ENCODE peak calls at places on chromosomes 6 and 20, in nine cellular contexts. V is astrocyte, P is neural progenitor cell, J is Karpas-422, Y is HepG2, A is PC-3, U is mammary epithelial cell, F is OCI-LY7, S is trophoblast cell. M is an unnamed sample.

GRCh38 chr6:3750324-3751018 is 1.0 kb downstream of the PXDC1 start:
- DNase-seq in V (peak; percentile 60), P (peak; percentile 62), J (no peak), Y (peak; percentile 62), A (peak; percentile 57), U (peak; percentile 71), F (no peak), S (peak; percentile 72), M (no peak)

GRCh38 chr20:17863577-17864292 is 104.9 kb downstream of the SNX5 start:
- DNase-seq in V (peak; percentile 27), P (no peak), J (no peak), Y (peak; percentile 100), A (no peak), U (no peak), F (no peak), S (no peak), M (no peak)

GRCh38 chr20:6008254-6008653 is 45.6 kb downstream of the LRRN4 start:
- DNase-seq in V (peak; percentile 85), P (peak; percentile 16), J (no peak), Y (peak; percentile 86), A (peak; percentile 92), U (peak; percentile 96), F (no peak), S (peak; percentile 92), M (peak; percentile 30)

GRCh38 chr6:166112580-166112979 is 55.1 kb downstream of the TBXT start:
- DNase-seq in V (peak; percentile 88), P (no peak), J (no peak), Y (peak; percentile 15), A (peak; percentile 71), U (no peak), F (no peak), S (peak; percentile 94), M (no peak)

GRCh38 chr20:20463933-20464374 is 96.0 kb downstream of the INSM1 start:
- DNase-seq in V (peak; percentile 68), P (peak; percentile 92), J (peak; percentile 77), Y (no peak), A (no peak), U (no peak), F (peak; percentile 50), S (no peak), M (no peak)

GRCh38 chr6:8703059-8703458 is 267.7 kb upstream of the SLC35B3 start:
- DNase-seq in V (no peak), P (no peak), J (no peak), Y (no peak), A (no peak), U (no peak), F (no peak), S (no peak), M (no peak)

GRCh38 chr6:17865798-17866725 is 121.4 kb downstream of the KIF13A start:
- DNase-seq in V (peak; percentile 98), P (no peak), J (no peak), Y (peak; percentile 53), A (peak; percentile 98), U (peak; percentile 99), F (no peak), S (peak; percentile 98), M (peak; percentile 99)

GRCh38 chr6:167793421-167793820 is 33.3 kb upstream of the AFDN start:
- DNase-seq in V (no peak), P (no peak), J (no peak), Y (no peak), A (no peak), U (no peak), F (no peak), S (peak; percentile 56), M (no peak)

GRCh38 chr6:55822815-55823214 is 52.6 kb downstream of the BMP5 start:
- DNase-seq in V (peak; percentile 59), P (no peak), J (no peak), Y (no peak), A (no peak), U (peak; percentile 54), F (no peak), S (no peak), M (no peak)

GRCh38 chr6:156866181-156866862 is 89.1 kb downstream of the ARID1B start:
- DNase-seq in V (peak; percentile 67), P (no peak), J (peak; percentile 59), Y (no peak), A (peak; percentile 61), U (peak; percentile 26), F (peak; percentile 38), S (no peak), M (no peak)

GRCh38 chr6:155521719-155522118 is 66.1 kb upstream of the NOX3 start:
- DNase-seq in V (peak; percentile 6), P (no peak), J (no peak), Y (no peak), A (peak; percentile 40), U (peak; percentile 35), F (no peak), S (no peak), M (no peak)

GRCh38 chr20:57711826-57712225 is 2.0 kb upstream of the PMEPA1 start:
- DNase-seq in V (no peak), P (no peak), J (no peak), Y (no peak), A (no peak), U (no peak), F (no peak), S (peak; percentile 53), M (no peak)

GRCh38 chr6:7658543-7658942 is 67.4 kb upstream of the BMP6 start:
- DNase-seq in V (no peak), P (no peak), J (no peak), Y (no peak), A (no peak), U (no peak), F (no peak), S (no peak), M (no peak)

GRCh38 chr6:158060447-158061360 is 79.0 kb downstream of the SYNJ2 start:
- DNase-seq in V (peak; percentile 96), P (no peak), J (no peak), Y (no peak), A (peak; percentile 93), U (peak; percentile 82), F (no peak), S (peak; percentile 94), M (peak; percentile 54)

GRCh38 chr6:167760979-167761793 is 65.5 kb upstream of the AFDN start:
- DNase-seq in V (peak; percentile 28), P (no peak), J (no peak), Y (peak; percentile 85), A (no peak), U (no peak), F (no peak), S (peak; percentile 69), M (no peak)

GRCh38 chr20:7770578-7770977 is 169.7 kb downstream of the HAO1 start:
- DNase-seq in V (peak; percentile 18), P (no peak), J (no peak), Y (no peak), A (peak; percentile 73), U (peak; percentile 63), F (peak; percentile 97), S (no peak), M (no peak)

GRCh38 chr20:41170386-41171105 is 33.2 kb downstream of the PLCG1 start:
- DNase-seq in V (no peak), P (no peak), J (no peak), Y (no peak), A (no peak), U (no peak), F (no peak), S (no peak), M (no peak)

GRCh38 chr20:63226020-63226943 is 9.4 kb upstream of the BIRC7 start:
- DNase-seq in V (no peak), P (no peak), J (no peak), Y (no peak), A (no peak), U (no peak), F (no peak), S (peak; percentile 75), M (no peak)
- H3K27ac ChIP-seq in V (no peak overlapping the region), P (no peak overlapping the region), J (no peak overlapping the region), Y (no peak overlapping the region), A (no peak overlapping the region), U (no peak overlapping the region), F (no peak overlapping the region), S (peak overlapping the region; percentile 91), M (no peak overlapping the region)

DNA sequence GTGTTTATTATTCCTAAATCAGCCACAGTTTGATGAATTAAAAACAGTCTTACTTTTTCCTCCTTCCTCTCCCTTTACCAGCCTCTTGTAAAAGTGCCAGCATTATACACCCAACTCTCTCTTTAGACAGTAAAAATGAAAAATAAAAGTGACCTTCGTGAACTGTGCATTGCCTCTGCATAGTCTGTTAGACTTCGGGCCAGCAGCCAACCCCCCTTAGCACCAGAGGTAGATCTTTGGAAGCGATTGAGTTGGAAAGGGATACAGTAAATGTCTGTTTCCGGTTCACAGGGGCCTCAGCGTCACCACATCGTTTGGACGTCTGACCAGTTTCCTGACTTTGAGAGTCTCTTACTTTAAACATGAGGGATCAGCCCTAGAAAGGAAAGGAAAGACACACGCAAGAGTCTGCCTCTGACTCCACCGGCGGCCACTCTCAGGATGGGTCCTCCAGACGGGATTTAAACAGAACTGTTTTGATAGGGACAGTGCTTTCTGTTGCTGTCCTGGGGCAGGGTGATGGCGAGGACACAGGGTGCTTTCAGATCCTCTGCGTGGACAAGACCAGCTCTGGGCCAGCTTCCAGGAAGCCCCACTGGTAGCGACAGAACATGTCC is 206.6 kb upstream of the PREP start:
- DNase-seq in V (peak; percentile 84), P (no peak), J (no peak), Y (no peak), A (peak; percentile 71), U (no peak), F (no peak), S (no peak), M (no peak)
- H2AFZ ChIP-seq in V (peak overlapping the region; percentile 65), P (peak overlapping the region; percentile 12), J (no peak overlapping the region), Y (no peak overlapping the region), A (peak overlapping the region; percentile 73), U (peak overlapping the region; percentile 98), F (no peak overlapping the region), S (peak overlapping the region; percentile 45), M (no peak overlapping the region)

GRCh38 chr6:48206091-48206490 is 95.1 kb upstream of the PTCHD4 start:
- DNase-seq in V (no peak), P (no peak), J (no peak), Y (no peak), A (no peak), U (no peak), F (no peak), S (no peak), M (no peak)

GRCh38 chr6:48199502-48199901 is 88.5 kb upstream of the PTCHD4 start:
- DNase-seq in V (no peak), P (no peak), J (no peak), Y (peak; percentile 49), A (no peak), U (no peak), F (no peak), S (no peak), M (no peak)

DNA sequence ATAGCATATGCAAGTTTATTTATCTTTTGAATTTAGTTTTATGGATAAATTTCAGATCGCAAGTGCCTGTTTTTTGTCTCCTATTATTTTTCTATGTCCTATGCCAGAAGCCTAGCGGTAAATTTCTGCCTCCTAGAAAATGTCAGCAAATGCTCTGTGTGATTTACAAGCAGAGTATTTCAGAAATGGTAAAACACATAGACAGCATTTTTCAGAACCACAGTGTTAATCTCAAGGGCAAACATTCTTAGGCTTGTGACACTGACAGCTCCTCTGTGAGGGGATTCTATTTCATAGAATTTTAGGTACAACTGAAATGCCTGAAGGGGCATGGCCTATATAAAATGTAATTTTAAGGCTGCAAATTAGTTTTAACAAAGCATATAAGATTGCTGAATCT is 89.9 kb upstream of the PTCHD4 start:
- DNase-seq in V (peak; percentile 2), P (no peak), J (no peak), Y (peak; percentile 18), A (no peak), U (no peak), F (no peak), S (peak; percentile 7), M (no peak)
- H3K79me2 ChIP-seq in V (no peaks in the 10 kb centered on the region), P (no peaks in the 10 kb centered on the region), J (no peaks in the 10 kb centered on the region), Y (no peaks in the 10 kb centered on the region), A (no peaks in the 10 kb centered on the region), U (no peaks in the 10 kb centered on the region), F (no peaks in the 10 kb centered on the region), S (no peaks in the 10 kb centered on the region), M (no peaks in the 10 kb centered on the region)

GRCh38 chr20:2109425-2110210 is 8.0 kb downstream of the STK35 start:
- DNase-seq in V (no peak), P (no peak), J (no peak), Y (no peak), A (no peak), U (no peak), F (no peak), S (no peak), M (no peak)
- H3K27ac ChIP-seq in V (peak overlapping the region; percentile 33), P (no peak overlapping the region), J (no peak overlapping the region), Y (no peak overlapping the region), A (no peak overlapping the region), U (peak overlapping the region; percentile 71), F (no peak overlapping the region), S (no peak overlapping the region), M (peak overlapping the region; percentile 66)